ENCODE peak calls at places on chromosomes 5 and 9, in four cellular contexts. W is NCI-H2171 treated with DMSO at 0.1 percent for 48 hours, Y is HT1080, A is EL. M is an unnamed sample.

GRCh38 chr9:91714020-91714721 is 235.9 kb downstream of the ROR2 start:
- DNase-seq in W (peak), Y (no peak), A (peak), M (no peak)

GRCh38 chr5:13990896-13991295 is 46.4 kb upstream of the DNAH5 start:
- DNase-seq in A (no peak), Y (no peak), W (peak), M (no peak)

GRCh38 chr9:131436865-131437271 is 43.0 kb downstream of the PRRC2B start:
- DNase-seq in W (no peak), A (no peak), Y (no peak), M (no peak)

GRCh38 chr5:88964831-88965230 is 81.8 kb upstream of the MEF2C start:
- DNase-seq in A (no peak), Y (no peak), W (no peak), M (no peak)

GRCh38 chr5:95631265-95631957 is 11.5 kb downstream of the GPR150 start:
- DNase-seq in W (no peak), Y (peak), A (peak), M (no peak)

GRCh38 chr5:176625512-176625911 is 4.8 kb downstream of the SNCB start:
- DNase-seq in W (no peak), Y (no peak), A (no peak), M (no peak)

GRCh38 chr5:142428773-142429473 is 104.1 kb upstream of the SPRY4 start:
- DNase-seq in W (no peak), Y (no peak), A (no peak), M (no peak)

GRCh38 chr5:61084658-61085057 is 77.6 kb downstream of the SMIM15 start:
- DNase-seq in Y (no peak), A (no peak), W (no peak), M (no peak)

GRCh38 chr9:136787690-136788400 is 3.3 kb upstream of the TMEM141 start:
- DNase-seq in A (peak), Y (peak), W (peak), M (peak)

GRCh38 chr9:112555844-112556482 is 69.3 kb downstream of the KIAA1958 start:
- DNase-seq in W (no peak), A (no peak), Y (no peak), M (no peak)

GRCh38 chr5:132258102-132259060 is 885 bp downstream of the PDLIM4 start:
- DNase-seq in A (peak), W (no peak), Y (no peak), M (no peak)

GRCh38 chr5:143495823-143496275 is 92.4 kb upstream of the NR3C1 start:
- DNase-seq in W (peak), A (peak), Y (peak), M (no peak)

GRCh38 chr5:57681942-57682341 is 199.3 kb upstream of the ACTBL2 start:
- DNase-seq in A (no peak), W (no peak), Y (peak), M (no peak)

GRCh38 chr5:61132559-61132958 is 29.7 kb downstream of the SMIM15 start:
- DNase-seq in A (peak), W (no peak), Y (peak), M (no peak)

GRCh38 chr9:88577256-88577655 is 42.3 kb downstream of the NXNL2 start:
- DNase-seq in Y (no peak), W (no peak), A (no peak), M (no peak)

GRCh38 chr5:139745121-139745799 is 50.3 kb upstream of the PSD2 start:
- DNase-seq in Y (peak), A (peak), W (peak), M (peak)

GRCh38 chr5:39323542-39323941 is 40.8 kb downstream of the C9 start:
- DNase-seq in A (no peak), Y (no peak), W (no peak), M (no peak)

GRCh38 chr5:176716320-176716719 is 69.0 kb downstream of the TSPAN17 start:
- DNase-seq in A (peak), W (peak), Y (peak), M (peak)

GRCh38 chr5:127757576-127757975 is 54.4 kb downstream of the CCDC192 start:
- DNase-seq in W (peak), A (peak), Y (peak), M (peak)

GRCh38 chr9:84125046-84125445 is 144.4 kb downstream of the RMI1 start:
- DNase-seq in Y (no peak), W (no peak), A (no peak), M (no peak)

GRCh38 chr5:68335075-68335474 is 119.5 kb downstream of the PIK3R1 start:
- DNase-seq in A (no peak), W (no peak), Y (no peak), M (no peak)

GRCh38 chr9:96585426-96585825 is 34.2 kb downstream of the CDC14B start:
- DNase-seq in A (no peak), W (no peak), Y (no peak), M (no peak)

M was measured in frontal cortex.